ENCODE peak calls at places on chromosomes 6 and 20, in four cellular contexts. C is hepatocyte, N is PC-9, W is pancreas. U is an unnamed sample.
A peak's percentile ranks its signal among the peaks of the same experiment; 100 is the strongest.

GRCh38 chr6:13762648-13763441 is 51.2 kb upstream of the RANBP9 start:
- DNase-seq in C (peak; percentile 57), N (no peak), W (no peak), U (peak; percentile 99)

GRCh38 chr6:31771992-31772358 is 5.2 kb downstream of the VWA7 start:
- DNase-seq in C (no peak), N (no peak), W (no peak), U (no peak)

GRCh38 chr6:99362644-99363268 is 13.3 kb upstream of the FAXC start:
- DNase-seq in C (no peak), N (no peak), W (no peak), U (no peak)

GRCh38 chr6:160060920-160061447 is 60.6 kb upstream of the SLC22A1 start:
- DNase-seq in C (no peak), N (no peak), W (no peak), U (no peak)

GRCh38 chr20:41329435-41330342 is 10.9 kb upstream of the LPIN3 start:
- DNase-seq in C (peak; percentile 74), N (peak; percentile 96), W (no peak), U (peak; percentile 99)

GRCh38 chr6:39451831-39452230 is 129.3 kb upstream of the KCNK16 start:
- DNase-seq in C (no peak), N (no peak), W (no peak), U (no peak)

GRCh38 chr6:158408552-158409130 is 96.4 kb downstream of the TULP4 start:
- DNase-seq in C (no peak), N (no peak), W (no peak), U (peak; percentile 89)

GRCh38 chr6:4435981-4436445 is 300.6 kb upstream of the ECI2 start:
- DNase-seq in C (no peak), N (no peak), W (no peak), U (no peak)

GRCh38 chr6:157456524-157456829 is 75.5 kb downstream of the ZDHHC14 start:
- DNase-seq in C (no peak), N (no peak), W (no peak), U (no peak)

GRCh38 chr6:129032602-129033001 is 149.7 kb downstream of the LAMA2 start:
- DNase-seq in C (no peak), N (no peak), W (no peak), U (peak; percentile 81)

GRCh38 chr6:161459008-161459407 is 185.1 kb upstream of the AGPAT4 start:
- DNase-seq in C (no peak), N (no peak), W (no peak), U (no peak)

GRCh38 chr6:46128476-46128875 is 1.3 kb upstream of the ENPP4 start:
- DNase-seq in C (no peak), N (no peak), W (no peak), U (no peak)

GRCh38 chr20:45564760-45565276 is 14.3 kb downstream of the WFDC8 start:
- DNase-seq in C (no peak), N (no peak), W (no peak), U (no peak)

GRCh38 chr6:40710626-40711354 is 123.6 kb upstream of the LRFN2 start:
- DNase-seq in C (no peak), N (no peak), W (no peak), U (no peak)

GRCh38 chr20:10033905-10034304 is 882 bp upstream of the ANKEF1 start:
- DNase-seq in C (no peak), N (no peak), W (no peak), U (no peak)

GRCh38 chr20:10040070-10040970 is 5.5 kb downstream of the ANKEF1 start:
- DNase-seq in C (no peak), N (peak; percentile 42), W (no peak), U (peak; percentile 40)

DNA sequence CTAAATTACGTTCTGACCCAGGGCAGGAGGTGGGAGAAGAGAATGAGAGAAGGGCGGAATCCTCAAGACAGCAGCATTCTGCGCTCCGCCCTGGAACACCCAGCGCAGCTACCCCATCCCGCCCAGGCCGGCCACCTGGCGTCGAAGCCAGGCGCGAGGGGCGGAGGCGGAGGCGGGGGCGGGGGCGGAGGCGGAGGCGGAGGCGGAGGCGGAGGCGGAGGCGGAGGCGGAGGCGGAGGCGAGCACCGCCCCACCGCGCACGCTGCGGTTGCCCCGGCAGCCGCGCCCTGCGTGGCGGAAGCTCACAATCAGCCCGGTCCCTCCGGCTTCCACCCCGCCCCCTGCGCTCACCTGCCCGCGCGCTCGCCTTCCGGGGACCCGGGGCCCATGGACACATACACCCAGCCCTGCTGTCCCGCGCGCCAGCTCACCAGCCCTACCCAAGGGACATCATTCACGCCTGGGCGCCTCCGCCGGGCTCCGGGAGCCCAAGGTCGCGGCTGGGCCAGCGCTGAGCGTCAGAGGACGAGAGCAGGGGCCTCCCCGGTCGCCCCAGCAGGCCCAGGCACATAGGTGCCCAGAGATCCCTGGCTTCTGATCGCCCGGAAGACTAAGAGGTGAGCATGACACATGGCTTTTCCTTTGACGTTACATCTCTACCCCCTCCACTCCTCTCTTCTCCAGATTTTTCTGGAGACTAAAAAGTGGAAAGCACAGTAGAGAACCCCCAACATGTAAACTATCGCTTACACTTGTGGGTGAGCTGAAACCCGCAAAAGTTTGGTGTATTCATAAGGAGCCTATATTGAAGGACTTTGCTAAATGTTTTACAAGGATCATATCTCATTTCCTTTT is at the start of gene ANKEF1:
- DNase-seq in C (peak; percentile 92), N (peak; percentile 75), W (peak; percentile 92), U (peak; percentile 37)
- TF ChIP-seq CTCF in C (no peak), N (no peak), W (peak; percentile 8), U (no peak)

DNA sequence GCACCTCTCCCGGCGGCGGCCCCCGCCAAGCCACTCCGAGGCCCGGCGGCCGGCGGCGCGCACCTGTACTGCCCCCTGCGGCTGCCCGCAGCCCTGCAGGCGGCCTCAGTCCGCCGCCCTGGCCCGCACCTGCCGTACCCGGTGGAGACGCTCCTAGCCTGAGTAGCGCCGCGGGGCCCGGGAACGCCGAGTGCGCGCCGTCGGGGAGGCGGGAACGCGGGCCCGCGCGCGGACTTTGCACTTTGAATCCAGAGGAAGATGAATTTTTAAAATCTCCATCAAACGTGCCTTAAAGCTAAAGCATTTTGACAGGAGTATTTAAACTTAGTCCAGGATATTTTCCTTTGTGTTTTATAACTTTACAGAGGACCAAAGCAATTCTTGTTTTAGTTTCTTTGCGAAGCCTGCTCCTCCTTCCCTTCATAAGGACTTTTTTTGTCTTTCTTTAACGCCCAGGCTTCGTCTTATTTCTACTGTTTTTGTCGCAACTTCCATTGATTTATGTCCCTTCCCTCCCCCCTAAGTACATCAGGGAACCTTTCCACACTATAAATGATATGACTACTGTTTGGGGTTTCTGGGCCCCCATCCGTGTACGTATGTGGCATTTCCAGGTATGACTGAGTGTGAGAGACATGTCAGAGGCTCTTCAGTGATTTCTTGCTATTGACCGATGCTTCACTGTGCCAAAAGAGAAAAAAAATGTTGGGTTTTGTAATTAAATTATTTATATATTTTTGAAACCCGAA is 2.0 kb downstream of the FOXQ1 start:
- DNase-seq in C (peak; percentile 87), N (peak; percentile 39), W (peak; percentile 53), U (no peak)
- H3K4me3 ChIP-seq in C (peak overlapping the region; percentile 27), N (peak overlapping the region; percentile 66), W (no peak overlapping the region), U (no peak overlapping the region)

GRCh38 chr20:58880994-58881752 is 28.7 kb downstream of the GNAS start:
- DNase-seq in C (no peak), N (no peak), W (no peak), U (no peak)
- TF ChIP-seq CTCF in C (no peak), N (peak; percentile 54), W (no peak), U (no peak)

DNA sequence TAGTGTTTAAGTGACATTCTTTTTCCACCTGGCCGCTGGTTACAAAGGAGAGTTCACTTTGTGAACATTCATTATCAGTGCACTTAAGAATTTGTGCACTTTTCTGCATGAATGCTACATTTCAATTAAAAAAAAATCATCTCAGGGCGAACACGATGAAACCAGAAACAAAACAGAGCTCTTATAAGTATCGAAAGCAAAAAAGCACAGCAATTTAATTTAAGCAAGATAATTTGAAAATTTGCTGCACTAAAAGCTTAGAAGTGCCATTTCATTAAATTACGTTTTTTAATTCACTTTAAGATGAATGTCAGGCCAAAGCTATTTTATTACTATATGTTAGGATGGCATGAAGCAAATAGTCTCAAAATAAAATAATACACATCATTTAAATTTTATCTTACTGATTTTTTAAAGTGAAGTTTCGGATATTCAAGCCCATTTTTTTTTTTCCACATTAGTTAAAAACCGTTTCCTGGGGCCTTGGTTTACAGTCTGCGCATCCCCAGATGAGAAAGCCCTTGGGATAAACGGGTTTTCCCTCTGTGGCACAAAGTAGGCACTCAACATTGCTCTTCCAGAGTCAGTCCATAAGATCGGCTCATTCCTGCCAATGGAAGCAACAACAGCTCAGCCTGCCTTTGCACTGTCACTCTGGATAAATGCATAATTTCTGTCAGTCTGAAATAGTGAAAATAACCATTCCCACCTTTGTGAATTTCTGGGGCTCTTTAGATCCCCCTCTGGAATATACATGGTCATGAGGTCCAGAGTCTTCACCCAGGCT is 80.1 kb downstream of the FYN start:
- DNase-seq in C (no peak), N (peak; percentile 12), W (no peak), U (no peak)
- H3K4me3 ChIP-seq in C (no peak overlapping the region), N (no peak overlapping the region), W (no peak overlapping the region), U (no peak overlapping the region)